ENCODE peak calls at places on chromosomes 2 and 18, in six cellular contexts. U is A549, N is ovary, S is endothelial cell of umbilical vein, L is stomach, F is HCT116. Q is an unnamed sample.

GRCh38 chr2:63553049-63553448 is 35.2 kb downstream of the WDPCP start:
- DNase-seq in N (no peak), L (no peak), S (peak; percentile 18), F (no peak), U (no peak), Q (no peak)

GRCh38 chr18:55256568-55257289 is 297.5 kb upstream of the CCDC68 start:
- DNase-seq in L (no peak), F (no peak), U (peak; percentile 15), N (no peak), S (no peak), Q (no peak)

GRCh38 chr18:39205565-39205964 is 1640.0 kb upstream of the CELF4 start:
- DNase-seq in N (no peak), F (no peak), S (no peak), U (no peak), L (no peak), Q (no peak)

GRCh38 chr2:98608962-98609604 is 694 bp downstream of the UNC50 start:
- DNase-seq in N (no peak), U (peak; percentile 7), S (peak; percentile 55), F (no peak), L (no peak), Q (no peak)

GRCh38 chr2:112006076-112006410 is 49.0 kb upstream of the TMEM87B start:
- DNase-seq in L (no peak), U (no peak), F (no peak), S (no peak), N (no peak), Q (no peak)

GRCh38 chr2:231563378-231563961 is 29.2 kb upstream of the TEX44 start:
- DNase-seq in L (peak; percentile 33), S (peak; percentile 60), N (peak; percentile 58), F (peak; percentile 65), U (peak; percentile 75), Q (no peak)

GRCh38 chr18:50044402-50044801 is 150.5 kb downstream of the MYO5B start:
- DNase-seq in N (no peak), F (no peak), L (no peak), S (no peak), U (no peak), Q (no peak)

GRCh38 chr2:72974436-72974754 is 57.1 kb downstream of the EMX1 start:
- DNase-seq in U (no peak), S (no peak), F (no peak), N (no peak), L (no peak), Q (no peak)

GRCh38 chr2:158530829-158531228 is 74.1 kb downstream of the PKP4 start:
- DNase-seq in U (no peak), F (no peak), L (no peak), S (no peak), N (no peak), Q (no peak)

GRCh38 chr2:171919453-171919852 is 2.8 kb upstream of the HAT1 start:
- DNase-seq in L (no peak), U (no peak), S (no peak), N (no peak), F (no peak), Q (no peak)

GRCh38 chr2:230383453-230383852 is 32.5 kb upstream of the SP100 start:
- DNase-seq in S (peak; percentile 16), U (no peak), L (no peak), N (no peak), F (no peak), Q (no peak)

GRCh38 chr18:80176334-80177080 is 67.4 kb downstream of the ADNP2 start:
- DNase-seq in N (no peak), F (no peak), S (no peak), L (no peak), U (no peak), Q (no peak)

GRCh38 chr2:54454922-54455583 is 1.1 kb upstream of the SPTBN1 start:
- DNase-seq in S (peak; percentile 35), F (no peak), L (no peak), N (peak; percentile 57), U (no peak), Q (peak; percentile 58)

GRCh38 chr18:48031011-48031480 is 100.6 kb upstream of the SMAD2 start:
- DNase-seq in F (peak; percentile 51), N (peak; percentile 76), L (peak; percentile 67), U (peak; percentile 63), S (peak; percentile 35), Q (no peak)

GRCh38 chr18:7358989-7359726 is 128.3 kb downstream of the LRRC30 start:
- DNase-seq in L (no peak), N (no peak), U (no peak), F (no peak), S (no peak), Q (no peak)

GRCh38 chr2:230895536-230896345 is 29.3 kb downstream of the GPR55 start:
- DNase-seq in S (no peak), L (peak; percentile 48), U (no peak), N (no peak), F (no peak), Q (no peak)

GRCh38 chr2:219501849-219502248 is 3.2 kb downstream of the GMPPA start:
- DNase-seq in L (no peak), N (no peak), F (no peak), S (no peak), U (no peak), Q (no peak)

GRCh38 chr2:407630-408029 is 119.7 kb upstream of the ALKAL2 start:
- DNase-seq in N (no peak), U (no peak), F (no peak), S (no peak), L (no peak), Q (no peak)

GRCh38 chr18:48842259-48843061 is 108.3 kb downstream of the SMAD7 start:
- DNase-seq in S (peak; percentile 95), N (no peak), L (peak; percentile 44), U (no peak), F (no peak), Q (no peak)

GRCh38 chr18:79581406-79581805 is 98.2 kb upstream of the CTDP1 start:
- DNase-seq in S (no peak), N (no peak), U (no peak), F (no peak), L (no peak), Q (peak; percentile 16)

GRCh38 chr2:24163186-24163585 is 11.7 kb upstream of the FAM228A start:
- DNase-seq in F (no peak), N (no peak), S (no peak), L (no peak), U (no peak), Q (no peak)

GRCh38 chr2:227796044-227796780 is 17.4 kb upstream of the CCL20 start:
- DNase-seq in S (no peak), U (peak; percentile 68), L (no peak), N (no peak), F (no peak), Q (no peak)

GRCh38 chr2:236240228-236240990 is 23.8 kb downstream of the ASB18 start:
- DNase-seq in S (no peak), L (no peak), F (no peak), U (no peak), N (no peak), Q (no peak)

GRCh38 chr2:13351068-13351467 is 634.3 kb downstream of the TRIB2 start:
- DNase-seq in U (no peak), S (no peak), F (no peak), N (no peak), L (no peak), Q (no peak)

GRCh38 chr2:202545931-202546330 is 88.8 kb upstream of the FAM117B start:
- DNase-seq in L (no peak), U (no peak), F (no peak), N (no peak), S (no peak), Q (no peak)

GRCh38 chr2:118371500-118371899 is 283.2 kb downstream of the INSIG2 start:
- DNase-seq in N (no peak), S (no peak), L (no peak), F (peak; percentile 19), U (peak; percentile 44), Q (no peak)

GRCh38 chr18:42001801-42002200 is 46.8 kb downstream of the PIK3C3 start:
- DNase-seq in N (no peak), F (no peak), U (no peak), L (no peak), S (no peak), Q (no peak)

GRCh38 chr2:73266061-73266891 is 18.0 kb downstream of the FBXO41 start:
- DNase-seq in N (no peak), L (no peak), S (no peak), F (no peak), U (no peak), Q (no peak)

GRCh38 chr2:24104906-24105305 is 18.2 kb downstream of the PFN4 start:
- DNase-seq in L (no peak), F (no peak), N (no peak), U (no peak), S (no peak), Q (no peak)

GRCh38 chr2:120885311-120885710 is 149.6 kb downstream of the GLI2 start:
- DNase-seq in U (no peak), S (no peak), N (no peak), F (no peak), L (no peak), Q (no peak)
- TF ChIP-seq CTCF in U (no peak), S (no peak), N (no peak), F (no peak), L (no peak), Q (no peak)

DNA sequence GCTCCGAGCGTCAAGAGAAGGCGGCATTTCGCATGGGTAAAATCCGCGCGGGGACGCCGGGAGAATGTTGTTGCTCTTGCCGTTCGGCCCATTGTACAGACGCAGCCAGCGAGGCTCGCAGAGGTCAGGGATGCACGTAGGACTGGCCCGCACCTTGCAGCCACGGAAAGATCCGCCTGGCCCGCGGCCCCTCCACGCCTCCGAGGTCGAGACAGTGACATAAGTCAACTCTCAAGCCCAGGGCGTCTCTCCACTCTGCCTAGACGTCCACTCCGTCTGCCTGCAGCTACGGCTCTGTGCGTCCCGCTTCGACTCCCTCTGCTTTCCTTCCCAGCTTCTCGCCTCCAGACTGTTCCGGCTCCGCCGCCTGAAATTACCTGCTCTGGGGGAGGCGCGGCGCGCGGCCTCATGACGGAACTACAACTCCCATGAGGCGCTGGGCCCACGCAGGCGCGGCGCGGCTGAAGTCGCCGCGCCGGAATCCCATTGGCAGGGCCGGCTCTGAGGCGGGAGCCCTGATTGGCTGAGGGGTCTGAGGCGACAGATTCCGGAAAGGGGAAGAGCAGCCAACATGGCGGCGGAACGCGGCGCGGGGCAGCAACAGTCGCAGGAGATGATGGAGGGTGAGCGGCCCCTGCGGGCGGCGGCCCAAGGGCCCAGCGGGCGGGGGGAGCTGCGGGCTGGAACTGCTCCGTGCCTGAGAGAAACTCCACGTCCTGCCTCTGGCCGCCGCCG is at the start of gene PPP1R7:
- DNase-seq in U (peak; percentile 94), N (peak; percentile 94), L (peak; percentile 97), F (peak; percentile 87), S (peak; percentile 95), Q (peak; percentile 97)
- TF ChIP-seq POLR2A in U (peak; percentile 72), N (peak; percentile 79), L (no peak), F (peak; percentile 48), S (peak; percentile 74), Q (peak; percentile 39)

GRCh38 chr2:160434254-160434948 is 59.2 kb downstream of the RBMS1 start:
- DNase-seq in U (no peak), N (no peak), F (no peak), L (no peak), S (no peak), Q (no peak)
- H3K4me1 ChIP-seq in U (peaks cover 32% of the 10 kb centered on the region), N (peaks cover 4% of the 10 kb centered on the region), F (peaks cover 25% of the 10 kb centered on the region), L (peaks cover 14% of the 10 kb centered on the region), S (peaks cover 30% of the 10 kb centered on the region), Q (no peaks in the 10 kb centered on the region)

GRCh38 chr2:37180640-37181039 is 7.8 kb downstream of the SULT6B1 start:
- DNase-seq in F (no peak), N (no peak), U (no peak), L (no peak), S (no peak), Q (no peak)

GRCh38 chr2:37181726-37182684 is 6.5 kb downstream of the SULT6B1 start:
- DNase-seq in U (no peak), N (no peak), L (no peak), F (no peak), S (peak; percentile 88), Q (no peak)

GRCh38 chr2:37180006-37180639 is 8.3 kb downstream of the SULT6B1 start:
- DNase-seq in F (no peak), U (no peak), N (no peak), L (no peak), S (no peak), Q (no peak)
- TF ChIP-seq CTCF in F (no peak), U (no peak), N (no peak), L (no peak), S (no peak), Q (no peak)

Q was measured in right lobe of liver.